ENCODE peak calls at places on chromosomes 12 and 14, in nine cellular contexts. N is tibial nerve; S is colonic mucosa; I is cardiac muscle cell; H is MG63; L is endothelial cell of umbilical vein; Z is CD4-positive, alpha-beta memory T cell; U is tibial artery; W is CD8-positive, alpha-beta memory T cell. Y is an unnamed sample.
A peak's percentile ranks its signal among the peaks of the same experiment; 100 is the strongest.

GRCh38 chr12:93788853-93789252 is 111.7 kb downstream of the CRADD start:
- DNase-seq in N (no peak), S (no peak), I (no peak), H (no peak), L (no peak), Z (no peak), U (no peak), W (no peak), Y (no peak)

GRCh38 chr12:60489071-60489470 is 893.2 kb downstream of the SLC16A7 start:
- DNase-seq in N (no peak), S (no peak), I (no peak), H (no peak), L (no peak), Z (no peak), U (no peak), W (no peak), Y (no peak)

GRCh38 chr12:95963104-95963503 is 20.0 kb downstream of the AMDHD1 start:
- DNase-seq in N (no peak), S (no peak), I (no peak), H (no peak), L (no peak), Z (no peak), U (no peak), W (no peak), Y (no peak)

GRCh38 chr12:110689601-110690430 is 901 bp upstream of the HVCN1 start:
- DNase-seq in N (no peak), S (peak; percentile 27), I (peak; percentile 56), H (no peak), L (peak; percentile 43), Z (peak; percentile 53), U (no peak), W (peak; percentile 66), Y (no peak)

GRCh38 chr12:114916531-114916930 is 232.6 kb upstream of the TBX3 start:
- DNase-seq in N (no peak), S (no peak), I (no peak), H (peak; percentile 83), L (no peak), Z (no peak), U (no peak), W (no peak), Y (no peak)

GRCh38 chr14:69460093-69460701 is 24.3 kb upstream of the PLEKHD1 start:
- DNase-seq in N (peak; percentile 23), S (peak; percentile 59), I (peak; percentile 92), H (peak; percentile 51), L (peak; percentile 90), Z (peak; percentile 49), U (peak; percentile 67), W (peak; percentile 56), Y (peak; percentile 78)

GRCh38 chr12:92242917-92243316 is 97.3 kb upstream of the BTG1 start:
- DNase-seq in N (no peak), S (no peak), I (peak; percentile 82), H (no peak), L (no peak), Z (no peak), U (no peak), W (no peak), Y (no peak)

GRCh38 chr12:60235261-60235660 is 639.4 kb downstream of the SLC16A7 start:
- DNase-seq in N (no peak), S (no peak), I (no peak), H (no peak), L (no peak), Z (no peak), U (no peak), W (no peak), Y (no peak)

GRCh38 chr12:47558625-47559345 is 147.0 kb downstream of the RPAP3 start:
- DNase-seq in N (no peak), S (no peak), I (no peak), H (no peak), L (no peak), Z (no peak), U (no peak), W (no peak), Y (no peak)

GRCh38 chr12:12724421-12725085 is 7.4 kb downstream of the CDKN1B start:
- DNase-seq in N (no peak), S (no peak), I (peak; percentile 18), H (no peak), L (no peak), Z (no peak), U (no peak), W (no peak), Y (no peak)

GRCh38 chr12:879641-880040 is 69.9 kb downstream of the RAD52 start:
- DNase-seq in N (no peak), S (no peak), I (peak; percentile 41), H (peak; percentile 19), L (no peak), Z (no peak), U (no peak), W (no peak), Y (no peak)

GRCh38 chr14:99116741-99117295 is 155.2 kb downstream of the BCL11B start:
- DNase-seq in N (no peak), S (no peak), I (no peak), H (no peak), L (no peak), Z (no peak), U (no peak), W (no peak), Y (peak; percentile 9)

GRCh38 chr12:6062427-6063378 is 61.8 kb downstream of the VWF start:
- DNase-seq in N (no peak), S (peak; percentile 48), I (peak; percentile 58), H (peak; percentile 31), L (no peak), Z (peak; percentile 38), U (no peak), W (peak; percentile 60), Y (no peak)

GRCh38 chr12:104457746-104458644 is 1.2 kb downstream of the CHST11 start:
- DNase-seq in N (no peak), S (peak; percentile 24), I (no peak), H (peak; percentile 6), L (peak; percentile 25), Z (peak; percentile 56), U (peak; percentile 34), W (peak; percentile 71), Y (no peak)

GRCh38 chr12:27344246-27344645 is 11.6 kb downstream of the BMAL2 start:
- DNase-seq in N (no peak), S (no peak), I (no peak), H (no peak), L (no peak), Z (no peak), U (no peak), W (no peak), Y (no peak)

GRCh38 chr12:2853626-2854025 is 3.2 kb downstream of the TEX52 start:
- DNase-seq in N (peak; percentile 69), S (peak; percentile 76), I (peak; percentile 87), H (peak; percentile 73), L (peak; percentile 69), Z (peak; percentile 18), U (peak; percentile 76), W (no peak), Y (peak; percentile 83)

GRCh38 chr12:115870021-115870420 is 407.5 kb downstream of the MED13L start:
- DNase-seq in N (no peak), S (no peak), I (no peak), H (no peak), L (no peak), Z (no peak), U (no peak), W (no peak), Y (no peak)

GRCh38 chr14:50875359-50876090 is 3.7 kb downstream of the ABHD12B start:
- DNase-seq in N (no peak), S (no peak), I (no peak), H (no peak), L (no peak), Z (peak; percentile 61), U (no peak), W (peak; percentile 72), Y (no peak)

GRCh38 chr14:61470261-61470953 is 149.0 kb downstream of the PRKCH start:
- DNase-seq in N (no peak), S (peak; percentile 17), I (peak; percentile 100), H (peak; percentile 41), L (peak; percentile 82), Z (no peak), U (peak; percentile 30), W (no peak), Y (no peak)

GRCh38 chr14:77311217-77311616 is 9.5 kb downstream of the POMT2 start:
- DNase-seq in N (no peak), S (no peak), I (peak; percentile 24), H (no peak), L (no peak), Z (no peak), U (no peak), W (no peak), Y (no peak)

GRCh38 chr14:23323838-23324454 is 2.7 kb downstream of the PABPN1 start:
- DNase-seq in N (no peak), S (no peak), I (no peak), H (no peak), L (no peak), Z (no peak), U (no peak), W (no peak), Y (peak; percentile 52)
- H3K4me3 ChIP-seq in N (no peak overlapping the region), S (no peak overlapping the region), I (no peak overlapping the region), H (no peak overlapping the region), L (no peak overlapping the region), Z (no peak overlapping the region), U (no peak overlapping the region), W (no peak overlapping the region), Y (no peak overlapping the region)

GRCh38 chr12:132550830-132551229 is 59.6 kb downstream of the LRCOL1 start:
- DNase-seq in N (no peak), S (no peak), I (no peak), H (no peak), L (no peak), Z (no peak), U (no peak), W (no peak), Y (no peak)
- H3K27me3 ChIP-seq in N (no peaks in the 10 kb centered on the region), S (no peaks in the 10 kb centered on the region), I (no peaks in the 10 kb centered on the region), H (no peaks in the 10 kb centered on the region), L (no peaks in the 10 kb centered on the region), Z (no peaks in the 10 kb centered on the region), U (no peaks in the 10 kb centered on the region), W (no peaks in the 10 kb centered on the region), Y (no peaks in the 10 kb centered on the region)

DNA sequence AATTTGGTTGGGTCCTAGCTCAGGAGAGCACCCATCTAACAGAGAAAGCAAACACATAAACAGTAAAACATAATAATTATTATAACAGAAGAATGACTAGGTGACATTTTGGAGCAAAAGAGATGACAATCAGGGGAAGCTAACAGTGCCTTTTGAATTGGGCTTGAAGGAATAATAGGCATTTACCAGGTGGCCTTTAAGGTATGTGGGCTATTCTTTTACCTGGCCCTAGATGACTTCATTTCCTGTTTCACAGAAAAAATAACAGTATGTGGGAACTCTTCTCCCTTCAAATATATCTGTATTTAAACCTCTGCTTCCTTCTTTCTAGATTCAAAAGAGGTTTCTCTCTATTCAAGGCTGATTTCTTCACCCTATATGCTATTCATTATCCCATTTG is 3.8 kb downstream of the IRAK4 start:
- DNase-seq in N (no peak), S (no peak), I (no peak), H (no peak), L (no peak), Z (no peak), U (no peak), W (no peak), Y (no peak)
- H3K4me3 ChIP-seq in N (no peak overlapping the region), S (no peak overlapping the region), I (no peak overlapping the region), H (no peak overlapping the region), L (no peak overlapping the region), Z (no peak overlapping the region), U (no peak overlapping the region), W (no peak overlapping the region), Y (no peak overlapping the region)

DNA sequence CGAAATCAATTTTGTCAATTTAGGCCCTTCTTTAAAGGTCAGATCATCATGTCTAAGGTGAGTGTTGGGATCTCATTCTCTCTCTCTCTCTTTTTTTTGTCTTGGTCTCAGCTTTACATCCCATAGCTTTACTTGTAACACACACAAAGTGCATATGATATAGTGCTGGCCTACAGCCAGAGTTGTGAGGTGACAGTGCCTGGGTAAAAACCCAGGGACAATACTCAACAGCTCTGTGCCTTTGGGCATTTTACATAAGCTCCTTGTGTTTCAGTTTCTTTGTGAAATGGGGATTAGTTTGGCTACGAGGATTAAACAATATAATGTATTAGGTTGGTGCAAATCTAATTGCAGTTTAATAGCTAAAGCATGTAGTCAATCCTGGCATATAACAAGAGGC is 40.2 kb downstream of the GRIP1 start:
- DNase-seq in N (no peak), S (no peak), I (no peak), H (no peak), L (no peak), Z (no peak), U (no peak), W (no peak), Y (no peak)
- H3K27me3 ChIP-seq in N (no peaks in the 10 kb centered on the region), S (no peaks in the 10 kb centered on the region), I (no peaks in the 10 kb centered on the region), H (no peaks in the 10 kb centered on the region), L (no peaks in the 10 kb centered on the region), Z (no peaks in the 10 kb centered on the region), U (no peaks in the 10 kb centered on the region), W (no peaks in the 10 kb centered on the region), Y (no peaks in the 10 kb centered on the region)

Y was measured in right atrium auricular region.